ENCODE peak calls at places on chromosome 9, in four cellular contexts. One of them, this sample, is unnamed.

GRCh38 chr9:109238677-109239076 is 71.6 kb upstream of the FRRS1L start:
- DNase-seq in posterior cingulate gyrus: no peak
- DNase-seq in KBM-7: no peak
- DNase-seq in HTR-8/SVneo: no peak
- DNase-seq in this sample: no peak

GRCh38 chr9:136700959-136701664 is 11.3 kb upstream of the DIPK1B start:
- DNase-seq in posterior cingulate gyrus: no peak
- DNase-seq in KBM-7: no peak
- DNase-seq in HTR-8/SVneo: no peak
- DNase-seq in this sample: peak

GRCh38 chr9:23783509-23783908 is 42.5 kb downstream of the ELAVL2 start:
- DNase-seq in posterior cingulate gyrus: no peak
- DNase-seq in KBM-7: no peak
- DNase-seq in HTR-8/SVneo: no peak
- DNase-seq in this sample: peak

GRCh38 chr9:125971895-125972729 is 224.9 kb downstream of the PBX3 start:
- DNase-seq in posterior cingulate gyrus: no peak
- DNase-seq in KBM-7: no peak
- DNase-seq in HTR-8/SVneo: no peak
- DNase-seq in this sample: no peak

GRCh38 chr9:950139-950538 is 26.3 kb upstream of the DMRT3 start:
- DNase-seq in posterior cingulate gyrus: no peak
- DNase-seq in KBM-7: no peak
- DNase-seq in HTR-8/SVneo: no peak
- DNase-seq in this sample: no peak

GRCh38 chr9:121545875-121546423 is 46.3 kb upstream of the GGTA1 start:
- DNase-seq in posterior cingulate gyrus: peak
- DNase-seq in KBM-7: peak
- DNase-seq in HTR-8/SVneo: peak
- DNase-seq in this sample: peak

GRCh38 chr9:89804766-89805531 is 200.1 kb downstream of the GADD45G start:
- DNase-seq in posterior cingulate gyrus: no peak
- DNase-seq in KBM-7: no peak
- DNase-seq in HTR-8/SVneo: no peak
- DNase-seq in this sample: no peak

GRCh38 chr9:101342595-101342994 is 42.2 kb downstream of the BAAT start:
- DNase-seq in posterior cingulate gyrus: no peak
- DNase-seq in KBM-7: no peak
- DNase-seq in HTR-8/SVneo: no peak
- DNase-seq in this sample: no peak

GRCh38 chr9:95822583-95823431 is 52.7 kb upstream of the ERCC6L2 start:
- DNase-seq in posterior cingulate gyrus: no peak
- DNase-seq in KBM-7: no peak
- DNase-seq in HTR-8/SVneo: peak
- DNase-seq in this sample: peak

GRCh38 chr9:128164332-128164885 is 4.3 kb downstream of the BBLN start:
- DNase-seq in posterior cingulate gyrus: no peak
- DNase-seq in KBM-7: no peak
- DNase-seq in HTR-8/SVneo: no peak
- DNase-seq in this sample: no peak

GRCh38 chr9:86854898-86855523 is 92.3 kb downstream of the GAS1 start:
- DNase-seq in posterior cingulate gyrus: no peak
- DNase-seq in KBM-7: no peak
- DNase-seq in HTR-8/SVneo: peak
- DNase-seq in this sample: no peak

GRCh38 chr9:136365775-136366223 is 2.3 kb upstream of the DNLZ start:
- DNase-seq in posterior cingulate gyrus: no peak
- DNase-seq in KBM-7: no peak
- DNase-seq in HTR-8/SVneo: no peak
- DNase-seq in this sample: no peak

GRCh38 chr9:120441446-120442279 is 138.3 kb downstream of the CDK5RAP2 start:
- DNase-seq in posterior cingulate gyrus: no peak
- DNase-seq in KBM-7: no peak
- DNase-seq in HTR-8/SVneo: no peak
- DNase-seq in this sample: peak

GRCh38 chr9:78074385-78075291 is 43.0 kb upstream of the GNAQ start:
- DNase-seq in posterior cingulate gyrus: no peak
- DNase-seq in KBM-7: peak
- DNase-seq in HTR-8/SVneo: no peak
- DNase-seq in this sample: peak

GRCh38 chr9:85200726-85201402 is 531.3 kb downstream of the NTRK2 start:
- DNase-seq in posterior cingulate gyrus: no peak
- DNase-seq in KBM-7: no peak
- DNase-seq in HTR-8/SVneo: no peak
- DNase-seq in this sample: no peak

GRCh38 chr9:89564257-89564878 is 40.4 kb upstream of the GADD45G start:
- DNase-seq in posterior cingulate gyrus: no peak
- DNase-seq in KBM-7: peak
- DNase-seq in HTR-8/SVneo: peak
- DNase-seq in this sample: peak

GRCh38 chr9:121246821-121247511 is 21.0 kb upstream of the GSN start:
- DNase-seq in posterior cingulate gyrus: no peak
- DNase-seq in KBM-7: peak
- DNase-seq in HTR-8/SVneo: no peak
- DNase-seq in this sample: no peak

GRCh38 chr9:136093331-136093986 is 1.6 kb downstream of the NACC2 start:
- DNase-seq in posterior cingulate gyrus: no peak
- DNase-seq in KBM-7: no peak
- DNase-seq in HTR-8/SVneo: no peak
- DNase-seq in this sample: no peak

This sample was measured in OCI-M1.